ENCODE peak calls at places on chromosome 1, in eight cellular contexts. T, B, Q, H, O, M, G and K are unnamed samples.

GRCh38 chr1:116671835-116672234 is 4.3 kb upstream of the IGSF3 start:
- DNase-seq in H (no peak), M (no peak), G (no peak), Q (no peak), B (no peak), O (no peak), T (no peak), K (no peak)

GRCh38 chr1:209172286-209172685 is 411.2 kb upstream of the CAMK1G start:
- DNase-seq in B (no peak), Q (no peak), M (no peak), T (no peak), H (no peak), G (no peak), O (no peak), K (peak)

GRCh38 chr1:9198538-9199361 is 35.8 kb upstream of the H6PD start:
- DNase-seq in O (peak), B (no peak), G (peak), H (no peak), M (peak), T (no peak), Q (no peak), K (no peak)

GRCh38 chr1:170562644-170563338 is 30.8 kb downstream of the GORAB start:
- DNase-seq in O (no peak), B (no peak), M (peak), Q (no peak), H (no peak), T (peak), G (peak), K (peak)

GRCh38 chr1:179447489-179447888 is 81.7 kb downstream of the AXDND1 start:
- DNase-seq in B (no peak), H (peak), G (peak), O (no peak), T (no peak), Q (no peak), M (peak), K (no peak)

GRCh38 chr1:2611034-2611501 is 21.7 kb downstream of the MMEL1 start:
- DNase-seq in T (no peak), G (peak), O (peak), B (peak), H (peak), Q (no peak), M (peak), K (no peak)

GRCh38 chr1:78003070-78003751 is 1.5 kb upstream of the DNAJB4 start:
- DNase-seq in Q (no peak), H (no peak), O (no peak), T (no peak), M (peak), B (no peak), G (no peak), K (no peak)

GRCh38 chr1:160855181-160855981 is 7.3 kb downstream of the CD244 start:
- DNase-seq in Q (no peak), G (no peak), M (no peak), H (no peak), B (no peak), T (no peak), O (no peak), K (no peak)

GRCh38 chr1:13543927-13544556 is 30.2 kb upstream of the LRRC38 start:
- DNase-seq in B (peak), O (peak), M (peak), H (no peak), Q (no peak), T (no peak), G (no peak), K (no peak)